ENCODE peak calls at places on chromosome 5, in nine cellular contexts. L is caudate nucleus; D is stimulated activated CD8-positive, alpha-beta memory T cell treated with anti-CD3 and anti-CD28 coated beads, Interleukin-15, amount 100 ng/mL, for 48 hours; Z is HEK293T; Y is GDM1; X is CD4-positive, alpha-beta memory T cell; F is AG10803; T is EH; H is GM23248. C is an unnamed sample.

GRCh38 chr5:179825655-179826182 is 5.0 kb downstream of the SQSTM1 start:
- DNase-seq in L (no peak), D (no peak), Z (no peak), Y (no peak), X (no peak), F (no peak), T (peak; percentile 20), H (peak; percentile 41), C (no peak)

GRCh38 chr5:1315709-1316587 is 21.1 kb upstream of the TERT start:
- DNase-seq in L (no peak), D (no peak), Z (no peak), Y (no peak), X (peak; percentile 78), F (no peak), T (no peak), H (peak; percentile 24), C (peak; percentile 13)

GRCh38 chr5:175353876-175354275 is 90.1 kb downstream of the DRD1 start:
- DNase-seq in L (no peak), D (no peak), Z (no peak), Y (no peak), X (no peak), F (no peak), T (no peak), H (no peak), C (no peak)

GRCh38 chr5:159341145-159341544 is 10.9 kb upstream of the IL12B start:
- DNase-seq in L (no peak), D (no peak), Z (no peak), Y (no peak), X (peak; percentile 5), F (no peak), T (no peak), H (no peak), C (no peak)

GRCh38 chr5:112703866-112704820 is 33.5 kb upstream of the APC start:
- DNase-seq in L (no peak), D (no peak), Z (no peak), Y (peak; percentile 59), X (no peak), F (peak; percentile 85), T (peak; percentile 62), H (peak; percentile 49), C (no peak)

GRCh38 chr5:43046474-43046873 is 6.4 kb upstream of the ANXA2R start:
- DNase-seq in L (no peak), D (no peak), Z (no peak), Y (no peak), X (no peak), F (no peak), T (no peak), H (no peak), C (no peak)

GRCh38 chr5:870973-871372 is 20.2 kb upstream of the ZDHHC11 start:
- DNase-seq in L (no peak), D (no peak), Z (no peak), Y (no peak), X (no peak), F (no peak), T (no peak), H (no peak), C (no peak)

GRCh38 chr5:103908327-103909099 is 345.9 kb upstream of the NUDT12 start:
- DNase-seq in L (no peak), D (no peak), Z (peak; percentile 33), Y (no peak), X (no peak), F (no peak), T (no peak), H (no peak), C (no peak)

GRCh38 chr5:178334856-178335255 is 102.3 kb upstream of the PHYKPL start:
- DNase-seq in L (no peak), D (no peak), Z (no peak), Y (no peak), X (no peak), F (no peak), T (no peak), H (no peak), C (no peak)

GRCh38 chr5:141524604-141525597 is 36.0 kb downstream of the PCDHGC5 start:
- DNase-seq in L (peak; percentile 57), D (no peak), Z (peak; percentile 88), Y (no peak), X (peak; percentile 51), F (peak; percentile 96), T (peak; percentile 97), H (peak; percentile 100), C (peak; percentile 14)